ENCODE peak calls at places on chromosomes 3 and 15, in seven cellular contexts. J, B, W, L, S, H and F are unnamed samples.

GRCh38 chr3:29026959-29027358 is 253.9 kb upstream of the RBMS3 start:
- DNase-seq in B (no peak), L (peak; percentile 1), W (no peak), H (no peak), S (no peak), J (no peak), F (peak; percentile 6)

GRCh38 chr3:146322216-146322615 is 71.3 kb upstream of the PLSCR4 start:
- DNase-seq in J (no peak), H (no peak), B (no peak), S (no peak), L (no peak), W (no peak), F (no peak)

GRCh38 chr3:63807901-63808589 is 11.1 kb upstream of the C3orf49 start:
- DNase-seq in J (no peak), W (no peak), H (no peak), L (no peak), B (no peak), S (no peak), F (no peak)

GRCh38 chr15:28018291-28019044 is 80.6 kb downstream of the OCA2 start:
- DNase-seq in L (no peak), W (no peak), H (no peak), B (no peak), S (no peak), J (no peak), F (no peak)

GRCh38 chr3:67981077-67981476 is 326.7 kb upstream of the SUCLG2 start:
- DNase-seq in W (no peak), B (no peak), H (no peak), S (no peak), J (no peak), L (no peak), F (no peak)

GRCh38 chr3:9797196-9797945 is 4.5 kb downstream of the ARPC4 start:
- DNase-seq in J (no peak), S (no peak), H (no peak), L (no peak), B (no peak), W (no peak), F (no peak)

GRCh38 chr3:125128861-125129501 is 73.2 kb upstream of the HEG1 start:
- DNase-seq in W (peak; percentile 55), S (no peak), J (no peak), L (peak; percentile 87), H (no peak), B (no peak), F (peak; percentile 68)

GRCh38 chr3:47949979-47950378 is 66.2 kb downstream of the MAP4 start:
- DNase-seq in J (no peak), B (no peak), H (peak; percentile 26), W (no peak), S (no peak), L (no peak), F (no peak)

GRCh38 chr15:51756482-51756881 is 5.1 kb downstream of the TMOD2 start:
- DNase-seq in W (no peak), S (no peak), J (no peak), H (no peak), L (no peak), B (no peak), F (no peak)

GRCh38 chr15:45795487-45796069 is 160.7 kb downstream of the SQOR start:
- DNase-seq in H (peak; percentile 79), J (peak; percentile 35), L (no peak), W (peak; percentile 81), B (no peak), S (no peak), F (no peak)

GRCh38 chr3:69250014-69250413 is 127.6 kb upstream of the LMOD3 start:
- DNase-seq in L (no peak), J (no peak), W (peak; percentile 81), H (peak; percentile 54), B (no peak), S (no peak), F (no peak)

GRCh38 chr15:88863412-88863811 is 31.9 kb downstream of the HAPLN3 start:
- DNase-seq in B (no peak), J (no peak), W (no peak), H (no peak), S (no peak), L (no peak), F (no peak)

GRCh38 chr3:78041486-78041885 is 1001.6 kb downstream of the ROBO2 start:
- DNase-seq in W (no peak), H (no peak), S (no peak), L (no peak), B (no peak), J (no peak), F (peak; percentile 2)

GRCh38 chr15:67456677-67457529 is 64.0 kb upstream of the C15orf61 start:
- DNase-seq in J (peak; percentile 77), S (peak; percentile 59), B (peak; percentile 84), H (peak; percentile 71), L (peak; percentile 27), W (peak; percentile 86), F (no peak)

GRCh38 chr15:88833688-88834087 is 30.5 kb downstream of the ACAN start:
- DNase-seq in L (no peak), B (no peak), S (no peak), J (no peak), H (no peak), W (no peak), F (no peak)

GRCh38 chr3:155241559-155241958 is 51.9 kb downstream of the STRIT1 start:
- DNase-seq in S (no peak), L (peak; percentile 56), B (no peak), H (no peak), W (no peak), J (peak; percentile 3), F (peak; percentile 81)

DNA sequence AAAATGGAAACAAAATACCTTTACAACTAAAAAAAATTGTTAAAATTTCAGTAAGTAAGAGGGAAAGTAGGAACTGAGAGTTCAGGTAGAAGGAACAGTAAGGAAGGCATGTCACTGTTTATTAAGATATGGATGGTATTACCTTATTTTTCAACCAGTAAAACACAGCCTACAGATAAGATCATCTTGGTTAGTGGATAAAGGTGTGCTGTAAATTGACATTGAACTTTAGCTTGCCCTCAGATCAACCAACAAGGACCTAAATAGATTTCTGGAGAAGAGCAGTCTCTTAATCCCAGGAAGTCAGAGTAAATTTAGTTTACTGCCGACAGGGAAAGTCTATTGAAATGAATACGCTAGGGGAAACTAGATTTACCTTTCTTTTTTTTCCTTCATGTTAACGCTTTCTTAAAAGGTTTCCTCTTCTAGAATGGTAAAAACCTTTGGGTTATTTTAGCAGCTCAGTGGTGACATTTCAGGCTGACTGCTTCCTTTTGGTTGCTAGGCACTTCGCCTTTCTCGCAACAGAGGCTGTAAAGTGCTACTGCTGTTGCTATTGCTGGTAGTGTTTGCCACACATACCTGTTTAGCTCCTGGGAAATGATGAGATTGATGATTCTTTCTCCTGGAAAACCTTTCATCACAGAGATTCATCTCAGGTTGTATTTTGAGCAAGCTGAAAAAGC is 12.9 kb downstream of the DZIP3 start:
- DNase-seq in W (peak; percentile 21), B (no peak), H (peak; percentile 28), S (no peak), J (no peak), L (no peak), F (no peak)
- H3K4me3 ChIP-seq in W (no peak overlapping the region), B (peak overlapping the region; percentile 15), H (no peak overlapping the region), S (no peak overlapping the region), J (no peak overlapping the region), L (no peak overlapping the region), F (no peak overlapping the region)

GRCh38 chr15:93036922-93037321 is 52.1 kb downstream of the RGMA start:
- DNase-seq in L (no peak), B (no peak), H (no peak), W (no peak), J (peak; percentile 10), S (no peak), F (no peak)

GRCh38 chr15:93034512-93034911 is 54.5 kb downstream of the RGMA start:
- DNase-seq in J (peak; percentile 7), W (no peak), H (no peak), L (no peak), B (no peak), S (peak; percentile 10), F (no peak)

GRCh38 chr15:93035092-93035915 is 53.7 kb downstream of the RGMA start:
- DNase-seq in W (no peak), H (no peak), S (peak; percentile 9), L (no peak), J (peak; percentile 12), B (no peak), F (no peak)

GRCh38 chr15:93037341-93038063 is 51.5 kb downstream of the RGMA start:
- DNase-seq in J (peak; percentile 34), H (no peak), W (peak; percentile 41), L (peak; percentile 24), S (peak; percentile 64), B (peak; percentile 69), F (peak; percentile 73)

GRCh38 chr15:93035953-93036810 is 52.8 kb downstream of the RGMA start:
- DNase-seq in B (no peak), W (peak; percentile 50), J (peak; percentile 69), S (peak; percentile 24), L (no peak), H (peak; percentile 32), F (no peak)
- H3K4me3 ChIP-seq in B (no peak overlapping the region), W (no peak overlapping the region), J (no peak overlapping the region), S (no peak overlapping the region), L (no peak overlapping the region), H (no peak overlapping the region), F (no peak overlapping the region)

GRCh38 chr3:170180107-170180951 is 1.2 kb downstream of the PHC3 start:
- DNase-seq in L (no peak), S (no peak), W (peak; percentile 19), H (peak; percentile 76), B (no peak), J (no peak), F (no peak)

GRCh38 chr3:170180952-170181876 is at the start of gene PHC3:
- DNase-seq in H (peak; percentile 89), W (peak; percentile 96), L (peak; percentile 60), B (peak; percentile 94), J (peak; percentile 99), S (peak; percentile 92), F (peak; percentile 57)

GRCh38 chr3:170178631-170179030 is 2.9 kb downstream of the PHC3 start:
- DNase-seq in H (peak; percentile 51), W (no peak), J (no peak), S (no peak), B (no peak), L (no peak), F (no peak)

GRCh38 chr3:170179444-170179843 is 2.1 kb downstream of the PHC3 start:
- DNase-seq in L (no peak), W (no peak), H (no peak), B (no peak), S (no peak), J (no peak), F (no peak)
- H3K4me3 ChIP-seq in L (peak overlapping the region; percentile 98), W (peak overlapping the region; percentile 83), H (peak overlapping the region; percentile 89), B (peak overlapping the region; percentile 94), S (peak overlapping the region; percentile 99), J (peak overlapping the region; percentile 85), F (peak overlapping the region; percentile 96)

GRCh38 chr3:120681018-120681417 is 1.0 kb downstream of the HGD start:
- DNase-seq in B (no peak), H (no peak), W (no peak), L (no peak), J (no peak), S (no peak), F (no peak)
- H3K4me3 ChIP-seq in B (no peak overlapping the region), H (peak overlapping the region; percentile 51), W (peak overlapping the region; percentile 17), L (no peak overlapping the region), J (no peak overlapping the region), S (no peak overlapping the region), F (no peak overlapping the region)